ENCODE peak calls at places on chromosomes 4 and X, in five cellular contexts. U is activated gamma-delta T cell treated with anti-CD3 and anti-CD28 coated beads, Interleukin-2, amount 50 U/mL, for 16 hours; T is sigmoid colon; A is RPMI7951; E is HFFc6. M is an unnamed sample.

GRCh38 chrX:37685452-37686347 is at the start of gene XK:
- DNase-seq in U (peak; percentile 1), T (peak; percentile 76), A (peak; percentile 26), E (no peak), M (peak; percentile 21)

GRCh38 chrX:10677490-10677889 is 57.1 kb upstream of the MID1 start:
- DNase-seq in T (peak; percentile 77), A (no peak), E (no peak), U (no peak), M (peak; percentile 0)

GRCh38 chr4:76569695-76570094 is 134.7 kb downstream of the SHROOM3 start:
- DNase-seq in T (no peak), A (no peak), U (no peak), E (no peak), M (no peak)

GRCh38 chrX:91434351-91435168 is at the start of gene PABPC5:
- DNase-seq in E (no peak), A (peak; percentile 83), T (peak; percentile 93), U (no peak), M (peak; percentile 83)

GRCh38 chr4:55727746-55728145 is 91.6 kb upstream of the NMU start:
- DNase-seq in E (no peak), U (no peak), A (no peak), T (no peak), M (no peak)

GRCh38 chr4:52103314-52103713 is 52.2 kb downstream of the SPATA18 start:
- DNase-seq in A (no peak), T (no peak), E (no peak), U (no peak), M (peak; percentile 38)

GRCh38 chr4:88341227-88342192 is 37.1 kb upstream of the HERC6 start:
- DNase-seq in U (no peak), A (peak; percentile 83), T (peak; percentile 74), E (peak; percentile 82), M (peak; percentile 89)

GRCh38 chrX:71170660-71171059 is 26.0 kb downstream of the NLGN3 start:
- DNase-seq in T (no peak), U (no peak), A (no peak), E (no peak), M (no peak)

GRCh38 chrX:11787564-11787963 is 29.5 kb downstream of the MSL3 start:
- DNase-seq in U (peak; percentile 52), T (peak; percentile 80), E (peak; percentile 53), A (peak; percentile 45), M (peak; percentile 68)

GRCh38 chr4:25861951-25862410 is 807 bp downstream of the SEL1L3 start:
- DNase-seq in T (no peak), A (no peak), E (no peak), U (no peak), M (peak; percentile 54)

GRCh38 chr4:147909225-147909624 is 177.3 kb downstream of the ARHGAP10 start:
- DNase-seq in A (no peak), E (no peak), T (no peak), U (no peak), M (no peak)

GRCh38 chrX:47311857-47312774 is 58.3 kb upstream of the ZNF157 start:
- DNase-seq in U (no peak), A (peak; percentile 69), T (peak; percentile 69), E (peak; percentile 21), M (peak; percentile 79)

GRCh38 chr4:119209077-119209476 is 3.4 kb upstream of the USP53 start:
- DNase-seq in A (peak; percentile 93), E (peak; percentile 95), T (no peak), U (peak; percentile 20), M (peak; percentile 93)

GRCh38 chrX:84188320-84188834 is 378 bp upstream of the RPS6KA6 start:
- DNase-seq in T (peak; percentile 78), U (peak; percentile 7), A (no peak), E (peak; percentile 32), M (peak; percentile 58)

GRCh38 chr4:173492315-173492714 is 37.7 kb downstream of the HAND2 start:
- DNase-seq in U (no peak), T (no peak), E (no peak), A (no peak), M (no peak)

GRCh38 chr4:21962691-21963090 is 14.1 kb upstream of the KCNIP4 start:
- DNase-seq in A (no peak), E (no peak), T (no peak), U (no peak), M (no peak)

GRCh38 chrX:10296581-10296980 is 139.8 kb downstream of the CLCN4 start:
- DNase-seq in U (no peak), E (peak; percentile 0), T (no peak), A (peak; percentile 13), M (peak; percentile 29)

GRCh38 chrX:24026403-24026801 is 584 bp downstream of the KLHL15 start:
- DNase-seq in T (no peak), U (no peak), E (no peak), A (peak; percentile 18), M (peak; percentile 20)

GRCh38 chr4:22502895-22503814 is 12.7 kb downstream of the ADGRA3 start:
- DNase-seq in A (no peak), T (no peak), U (no peak), E (peak; percentile 17), M (peak; percentile 43)

GRCh38 chr4:137343221-137343620 is 189.1 kb downstream of the PCDH18 start:
- DNase-seq in T (no peak), U (no peak), A (no peak), E (no peak), M (peak; percentile 4)

GRCh38 chr4:125681240-125681639 is 366.5 kb downstream of the FAT4 start:
- DNase-seq in A (no peak), U (no peak), T (no peak), E (no peak), M (no peak)

GRCh38 chr4:175905939-175906338 is 93.9 kb upstream of the GPM6A start:
- DNase-seq in U (no peak), A (no peak), T (no peak), E (no peak), M (no peak)

GRCh38 chrX:2427147-2427546 is 73.6 kb downstream of the DHRSX start:
- DNase-seq in A (no peak), T (no peak), E (no peak), U (no peak), M (peak; percentile 9)

GRCh38 chr4:95506264-95506663 is 42.5 kb downstream of the UNC5C start:
- DNase-seq in A (peak; percentile 27), E (no peak), U (no peak), T (no peak), M (peak; percentile 35)

GRCh38 chrX:54181196-54181953 is 1.7 kb downstream of the FAM120C start:
- DNase-seq in A (peak; percentile 55), T (no peak), U (no peak), E (no peak), M (peak; percentile 29)

GRCh38 chr4:138242076-138242829 is at the start of gene SLC7A11:
- DNase-seq in T (no peak), U (peak; percentile 3), E (peak; percentile 99), A (peak; percentile 95), M (peak; percentile 99)

GRCh38 chr4:48668254-48669017 is 111.6 kb downstream of the FRYL start:
- DNase-seq in E (no peak), U (no peak), T (no peak), A (no peak), M (no peak)

GRCh38 chr4:7000421-7001176 is 42.6 kb upstream of the TADA2B start:
- DNase-seq in T (peak; percentile 20), U (no peak), A (no peak), E (no peak), M (no peak)

GRCh38 chr4:168589154-168589553 is 92.3 kb downstream of the PALLD start:
- DNase-seq in A (peak; percentile 78), E (peak; percentile 60), T (no peak), U (no peak), M (peak; percentile 69)

GRCh38 chr4:181661090-181661489 is 582.1 kb upstream of the TENM3 start:
- DNase-seq in T (no peak), U (no peak), A (peak; percentile 71), E (peak; percentile 64), M (peak; percentile 57)

GRCh38 chr4:25585901-25586523 is 69.6 kb upstream of the SLC34A2 start:
- DNase-seq in A (no peak), E (no peak), T (no peak), U (no peak), M (no peak)

GRCh38 chr4:13887010-13887409 is 259.5 kb upstream of the BOD1L1 start:
- DNase-seq in T (no peak), A (no peak), E (no peak), U (no peak), M (no peak)

GRCh38 chr4:15381806-15382338 is 46.0 kb upstream of the C1QTNF7 start:
- DNase-seq in A (no peak), U (no peak), E (no peak), T (no peak), M (no peak)

GRCh38 chrX:43808231-43808630 is 74.0 kb downstream of the MAOB start:
- DNase-seq in A (no peak), U (no peak), T (no peak), E (no peak), M (no peak)